ENCODE peak calls at places on chromosomes 16 and 17, in seven cellular contexts. M is testis; R is CD8-positive, alpha-beta T cell; I is uterus; L is right lobe of liver; P is fibroblast of lung; U is suprapubic skin. V is an unnamed sample. For H3K9me3 and H3K27me3, the result is how much of the 10 kb centered on the place peaks cover.

GRCh38 chr17:19996502-19996901 is 12.7 kb upstream of the SPECC1 start:
- DNase-seq in M (no peak), L (no peak), I (no peak), P (no peak), R (no peak), U (no peak), V (no peak)

GRCh38 chr16:73032548-73033270 is 15.2 kb downstream of the ZFHX3 start:
- DNase-seq in L (no peak), P (no peak), R (no peak), M (no peak), I (no peak), U (no peak), V (no peak)

GRCh38 chr17:8753976-8754440 is 4.3 kb downstream of the SPDYE4 start:
- DNase-seq in P (peak), U (no peak), R (no peak), I (no peak), M (no peak), L (no peak), V (no peak)

GRCh38 chr17:30717290-30718098 is 107.0 kb downstream of the CRLF3 start:
- DNase-seq in R (no peak), M (peak), L (no peak), I (no peak), P (no peak), U (peak), V (no peak)

GRCh38 chr16:23055481-23055880 is 93.8 kb downstream of the USP31 start:
- DNase-seq in L (no peak), M (no peak), R (no peak), I (no peak), P (no peak), U (no peak), V (no peak)

GRCh38 chr16:138049-138417 is 440 bp downstream of the NPRL3 start:
- DNase-seq in U (no peak), R (peak), I (peak), M (peak), L (peak), P (peak), V (peak)

GRCh38 chr16:8892101-8892575 is 10.0 kb downstream of the LITAFD start:
- DNase-seq in P (no peak), R (no peak), L (no peak), M (peak), I (no peak), U (no peak), V (no peak)

GRCh38 chr17:42286411-42287295 is 1.6 kb upstream of the STAT5A start:
- DNase-seq in M (peak), L (no peak), R (no peak), P (no peak), U (peak), I (no peak), V (no peak)

GRCh38 chr16:1545044-1545736 is 11.7 kb downstream of the TMEM204 start:
- DNase-seq in L (no peak), I (peak), U (no peak), R (no peak), M (no peak), P (no peak), V (peak)

GRCh38 chr17:43456661-43457361 is 27.0 kb upstream of the DHX8 start:
- DNase-seq in M (no peak), I (peak), R (no peak), U (no peak), P (peak), L (peak), V (peak)

GRCh38 chr16:89174877-89175276 is 3.3 kb downstream of the CDH15 start:
- DNase-seq in P (peak), M (no peak), I (no peak), L (no peak), R (no peak), U (no peak), V (no peak)

GRCh38 chr16:66242672-66243071 is 123.8 kb upstream of the CDH5 start:
- DNase-seq in P (no peak), I (no peak), L (no peak), R (no peak), M (no peak), U (no peak), V (no peak)

DNA sequence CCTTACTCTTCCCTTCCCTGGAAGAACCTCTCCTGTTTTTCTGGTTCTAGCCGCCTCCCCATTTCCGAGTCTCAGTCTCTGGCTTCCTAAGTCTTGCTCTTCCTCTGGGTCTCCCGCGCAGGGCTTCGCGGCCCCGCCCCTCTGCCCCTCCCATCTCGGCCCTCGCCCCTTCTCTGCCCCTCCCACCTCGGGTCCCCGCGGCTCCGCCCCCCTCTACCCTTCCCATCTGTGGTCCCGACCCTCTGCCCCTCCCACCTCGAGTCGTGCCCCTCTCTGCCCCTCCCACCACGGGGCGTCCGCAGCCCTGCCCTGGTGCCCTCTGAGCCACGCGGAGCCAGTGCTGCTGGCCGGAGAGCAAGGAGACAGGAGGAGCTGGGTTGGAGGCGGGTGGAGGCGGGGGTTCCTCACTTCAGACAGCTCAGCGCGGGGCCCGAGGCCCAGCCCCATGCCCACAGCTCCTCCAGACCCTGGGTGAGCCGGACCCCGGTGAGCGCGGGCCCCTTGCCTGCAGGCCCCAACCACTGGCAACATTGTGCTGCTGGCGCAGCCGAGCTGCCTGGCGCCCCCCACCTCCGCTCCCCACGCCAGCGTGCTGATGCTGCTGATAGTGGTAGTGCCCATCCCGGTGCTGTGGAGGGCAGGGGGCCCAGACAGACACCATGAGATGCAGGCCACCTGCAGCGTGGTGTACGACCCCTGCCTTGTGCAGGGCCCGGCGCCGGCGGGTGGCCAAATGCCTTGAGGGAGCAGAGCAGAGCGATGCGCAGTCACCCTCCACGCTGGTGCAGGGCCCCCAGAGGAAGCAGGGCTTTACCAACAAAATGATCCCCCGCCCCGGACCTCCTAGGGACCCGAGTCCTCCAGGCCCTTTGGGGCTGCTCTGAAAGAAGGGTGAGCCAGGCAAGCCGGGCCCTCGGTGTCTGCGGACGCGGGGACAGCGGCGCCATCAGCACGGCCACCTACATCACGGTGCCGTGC is 2115.3 kb downstream of the TP53TG3F start:
- DNase-seq in I (no peak), M (peak), R (no peak), L (no peak), U (no peak), P (no peak), V (no peak)
- H3K9me3 ChIP-seq in I (under half), M (under half), R (under half), L (under half), U (under half), P (under half), V (under half)

GRCh38 chr17:77822302-77823030 is 136.0 kb upstream of the TNRC6C start:
- DNase-seq in M (no peak), L (peak), I (peak), P (no peak), U (no peak), R (no peak), V (no peak)

GRCh38 chr17:77819497-77819896 is 139.0 kb upstream of the TNRC6C start:
- DNase-seq in L (no peak), U (no peak), P (no peak), M (no peak), R (no peak), I (no peak), V (no peak)

GRCh38 chr17:77817953-77818352 is 140.6 kb upstream of the TNRC6C start:
- DNase-seq in R (no peak), P (peak), L (no peak), I (no peak), U (no peak), M (no peak), V (no peak)

GRCh38 chr17:77824102-77824779 is 134.3 kb upstream of the TNRC6C start:
- DNase-seq in M (no peak), U (no peak), I (no peak), L (peak), R (no peak), P (no peak), V (no peak)

GRCh38 chr17:77821114-77821513 is 137.4 kb upstream of the TNRC6C start:
- DNase-seq in P (no peak), I (no peak), M (no peak), R (no peak), L (no peak), U (no peak), V (peak)
- TF ChIP-seq CTCF in P (no peak), I (no peak), M (no peak), R (no peak), L (no peak), U (no peak), V (peak)

DNA sequence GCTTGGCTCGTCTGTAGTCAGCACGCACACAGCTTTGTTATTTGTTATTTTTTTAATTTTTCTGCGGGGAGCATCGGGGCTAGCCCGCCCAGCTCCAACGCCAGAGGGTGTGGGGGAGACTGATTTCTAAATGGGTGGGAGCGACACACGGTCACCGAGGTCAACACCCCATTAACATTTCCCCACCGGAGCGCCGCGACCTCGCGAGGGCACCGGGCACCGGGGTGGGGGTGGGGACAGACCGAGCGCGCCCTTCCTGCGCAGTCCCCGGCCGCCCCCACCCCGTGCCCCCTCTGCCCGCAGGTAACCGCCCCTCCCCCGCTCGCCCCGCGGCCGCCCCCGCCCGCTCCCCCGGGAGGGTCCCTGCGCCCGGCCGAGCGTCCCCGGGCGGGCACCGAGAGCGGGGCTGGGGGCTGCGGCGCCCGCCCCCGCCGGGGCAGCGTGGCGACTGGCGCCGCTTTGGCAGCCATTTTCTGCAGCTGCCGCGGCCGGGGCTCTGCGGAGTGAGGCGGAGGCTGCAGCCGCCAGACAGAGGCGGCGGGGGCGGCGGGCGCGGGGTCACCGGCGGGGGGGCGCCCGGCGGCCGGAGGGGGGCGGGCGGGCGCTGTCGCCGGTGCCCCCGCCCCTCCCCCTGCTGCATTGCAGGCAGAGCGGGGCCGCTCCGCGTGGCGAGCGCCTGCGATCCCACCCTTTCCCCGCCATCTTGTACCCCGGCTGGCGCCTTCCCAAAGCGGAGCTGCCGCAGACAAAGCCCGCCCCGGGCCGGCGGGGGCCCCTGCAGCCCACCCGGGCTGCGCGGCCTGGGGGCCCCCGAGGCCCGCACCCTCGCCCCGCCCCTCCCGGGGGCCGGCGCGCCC is 16.3 kb upstream of the CBX8 start:
- DNase-seq in M (no peak), L (no peak), U (no peak), R (no peak), I (no peak), P (no peak), V (peak)
- H3K27me3 ChIP-seq in M (under half), L (under half), U (half or more), R (half or more), I (half or more), P (half or more), V (half or more)

GRCh38 chr17:11388061-11388460 is 147.0 kb downstream of the SHISA6 start:
- DNase-seq in P (no peak), L (no peak), R (no peak), U (no peak), I (no peak), M (no peak), V (no peak)
- H3K9me3 ChIP-seq in P (under half), L (under half), R (under half), U (under half), I (under half), M (under half), V (under half)

GRCh38 chr17:64217249-64217652 is 45.8 kb downstream of the TEX2 start:
- DNase-seq in P (peak), R (no peak), L (no peak), I (no peak), U (no peak), M (no peak), V (no peak)
- TF ChIP-seq CTCF in P (no peak), R (no peak), L (no peak), I (no peak), U (no peak), M (no peak), V (no peak)

DNA sequence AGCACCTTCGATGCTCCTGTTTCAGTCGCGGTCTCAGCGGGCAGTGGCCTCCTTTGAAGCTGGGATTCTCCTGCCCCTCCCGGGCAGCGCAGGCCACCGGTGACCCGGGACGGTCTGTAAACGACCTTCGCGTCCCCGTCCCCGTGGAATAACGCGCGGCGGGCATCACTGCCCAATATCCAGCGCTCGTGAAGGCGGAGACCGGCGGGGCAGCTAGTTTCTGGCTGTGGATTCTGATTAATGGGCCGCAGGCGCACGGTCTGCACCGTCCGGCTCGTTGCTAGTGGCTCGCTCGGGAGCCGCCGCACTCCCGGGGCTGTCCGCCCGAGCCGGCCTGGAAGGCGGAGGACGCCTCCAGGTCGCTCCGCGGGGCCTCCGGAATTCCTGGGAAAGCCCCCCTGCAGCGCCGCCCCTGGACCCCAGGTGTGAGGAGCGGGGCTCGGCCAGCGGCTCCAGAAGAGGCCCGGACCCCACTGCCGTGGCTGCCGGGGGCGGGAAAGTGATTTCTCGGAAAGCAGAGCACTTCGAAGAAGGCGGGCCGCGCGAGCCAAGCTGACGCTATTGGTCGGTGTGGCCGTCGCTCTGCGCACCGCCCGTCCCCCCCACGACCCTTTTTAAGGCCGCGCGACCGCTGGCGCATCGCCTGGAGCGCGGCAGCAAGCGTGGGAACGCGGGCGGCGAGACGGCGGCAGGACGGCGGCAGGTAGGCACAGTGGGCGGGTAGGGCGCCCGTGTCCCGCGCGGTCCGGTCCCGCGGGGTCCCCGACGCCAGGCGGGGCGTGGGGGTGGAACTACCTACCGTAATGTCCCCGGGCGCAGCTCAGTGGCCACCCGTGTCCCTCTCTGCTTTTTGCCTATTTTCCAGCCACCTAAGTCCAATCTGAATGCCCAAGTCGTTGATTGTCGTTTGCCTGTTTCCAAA is at the start of gene IRF8:
- DNase-seq in M (peak), P (peak), L (peak), U (peak), R (peak), I (no peak), V (peak)
- H3K27me3 ChIP-seq in M (under half), P (under half), L (under half), U (half or more), R (under half), I (under half), V (under half)

DNA sequence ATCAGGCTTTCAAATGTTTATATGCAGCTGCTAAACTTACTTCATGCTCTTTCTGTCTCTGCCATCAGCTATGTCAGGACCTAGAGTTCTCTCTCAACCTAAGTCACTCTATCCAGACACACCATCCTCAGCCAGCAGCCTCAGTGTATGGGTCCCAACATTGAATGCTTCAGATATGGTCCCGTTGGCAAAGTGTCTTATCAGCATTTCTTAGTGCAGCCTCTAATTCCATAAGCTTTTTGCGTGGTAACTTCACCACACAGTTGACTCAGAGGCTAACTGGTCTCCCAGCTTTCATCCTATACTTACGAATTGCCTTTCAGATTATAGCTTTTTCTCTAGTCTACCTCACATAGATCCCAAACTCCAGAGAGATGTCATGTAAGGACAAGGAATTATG is 402.9 kb upstream of the EEF2KMT start:
- DNase-seq in I (no peak), U (no peak), L (no peak), M (no peak), R (no peak), P (no peak), V (no peak)
- H3K9me3 ChIP-seq in I (under half), U (under half), L (under half), M (under half), R (under half), P (under half), V (under half)

GRCh38 chr16:4270091-4270490 is 2.7 kb downstream of the TFAP4 start:
- DNase-seq in U (no peak), P (no peak), L (no peak), I (no peak), R (no peak), M (no peak), V (no peak)

GRCh38 chr16:4273858-4274291 is 1.1 kb upstream of the TFAP4 start:
- DNase-seq in R (peak), L (peak), M (peak), U (peak), P (peak), I (peak), V (peak)

GRCh38 chr16:4272114-4272954 is 489 bp downstream of the TFAP4 start:
- DNase-seq in R (peak), L (peak), I (peak), P (peak), U (peak), M (peak), V (peak)

GRCh38 chr16:4270595-4270994 is 2.2 kb downstream of the TFAP4 start:
- DNase-seq in R (no peak), I (no peak), M (no peak), P (no peak), U (no peak), L (no peak), V (no peak)

GRCh38 chr16:4271176-4272113 is 1.4 kb downstream of the TFAP4 start:
- DNase-seq in U (peak), L (peak), I (peak), P (peak), M (peak), R (peak), V (peak)
- TF ChIP-seq CTCF in U (no peak), L (no peak), I (peak), P (no peak), M (no peak), R (no peak), V (no peak)

DNA sequence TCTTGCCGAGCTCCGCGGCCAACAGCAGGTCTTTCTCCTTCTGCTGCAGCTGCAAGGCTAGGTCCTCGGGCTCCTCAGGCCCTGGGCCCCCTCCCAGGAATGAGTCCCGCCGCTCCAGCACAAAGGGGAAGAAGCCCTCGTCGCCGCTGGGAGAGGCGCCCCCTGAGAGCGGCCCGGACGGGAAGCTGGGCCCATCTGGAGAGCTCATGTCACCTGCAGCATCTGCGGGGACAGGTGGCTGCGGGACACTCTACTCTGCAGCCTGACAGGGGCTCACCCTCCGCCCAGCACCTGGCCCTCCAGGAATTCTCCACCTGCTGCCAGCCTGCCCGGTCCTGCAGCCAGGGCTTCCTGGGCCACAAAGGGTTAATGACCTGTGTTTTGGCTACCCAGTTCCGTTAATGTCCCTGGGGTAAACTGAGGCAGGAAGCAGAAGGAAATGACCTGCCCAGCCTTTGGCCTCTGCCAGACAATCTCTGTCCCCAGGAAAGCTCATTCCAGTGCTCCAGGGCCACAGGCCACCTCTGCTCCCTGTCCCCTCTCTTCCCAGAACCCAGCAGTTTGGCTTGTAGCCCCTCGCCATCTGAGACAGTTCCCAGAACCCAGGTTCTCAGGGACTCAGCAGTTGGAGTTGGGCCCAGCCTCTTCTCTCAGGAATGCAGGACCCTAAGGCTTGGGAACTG is 1.3 kb downstream of the BICDL2 start:
- DNase-seq in I (no peak), R (no peak), U (no peak), M (no peak), L (no peak), P (no peak), V (peak)
- H3K27me3 ChIP-seq in I (under half), R (under half), U (half or more), M (under half), L (under half), P (half or more), V (half or more)

GRCh38 chr17:5183410-5183793 is 8.3 kb downstream of the ZNF594 start:
- DNase-seq in I (no peak), U (no peak), L (no peak), R (no peak), M (no peak), P (no peak), V (no peak)
- H3K9me3 ChIP-seq in I (half or more), U (half or more), L (under half), R (under half), M (under half), P (under half), V (under half)